ENCODE peak calls at places on chromosomes 13 and 19, in seven cellular contexts. Q, D, N, O, L, T and G are unnamed samples.

GRCh38 chr19:43148233-43148632 is 38.1 kb downstream of the PSG5 start:
- DNase-seq in Q (no peak), D (peak), N (peak), O (peak), L (peak), T (no peak), G (no peak)

GRCh38 chr19:4720037-4720700 is 3.5 kb downstream of the DPP9 start:
- DNase-seq in Q (no peak), D (no peak), N (no peak), O (no peak), L (no peak), T (no peak), G (no peak)

GRCh38 chr19:54390942-54391577 is 24.2 kb upstream of the TTYH1 start:
- DNase-seq in Q (peak), D (peak), N (peak), O (peak), L (peak), T (peak), G (peak)

GRCh38 chr19:15114153-15114540 is 6.9 kb downstream of the SYDE1 start:
- DNase-seq in Q (no peak), D (peak), N (peak), O (peak), L (peak), T (no peak), G (no peak)

GRCh38 chr13:24053505-24054251 is 106.8 kb upstream of the SPATA13 start:
- DNase-seq in Q (peak), D (peak), N (peak), O (peak), L (peak), T (peak), G (peak)

GRCh38 chr19:38032151-38032550 is 125.1 kb downstream of the SIPA1L3 start:
- DNase-seq in Q (no peak), D (peak), N (peak), O (peak), L (peak), T (no peak), G (no peak)

GRCh38 chr13:25977671-25978070 is 74.1 kb downstream of the SHISA2 start:
- DNase-seq in Q (no peak), D (no peak), N (no peak), O (no peak), L (no peak), T (no peak), G (no peak)

GRCh38 chr19:47820410-47820809 is 1.3 kb upstream of the CRX start:
- DNase-seq in Q (no peak), D (no peak), N (no peak), O (no peak), L (no peak), T (no peak), G (no peak)

GRCh38 chr19:45468159-45468651 is 409 bp downstream of the FOSB start:
- DNase-seq in Q (no peak), D (no peak), N (peak), O (no peak), L (no peak), T (no peak), G (no peak)

GRCh38 chr19:518292-519231 is 11.3 kb downstream of the TPGS1 start:
- DNase-seq in Q (no peak), D (no peak), N (peak), O (peak), L (no peak), T (peak), G (no peak)

GRCh38 chr13:36986462-36987240 is 12.5 kb downstream of the ALG5 start:
- DNase-seq in Q (no peak), D (peak), N (peak), O (peak), L (no peak), T (no peak), G (no peak)

GRCh38 chr19:7904074-7905020 is 670 bp downstream of the MAP2K7 start:
- DNase-seq in Q (peak), D (peak), N (no peak), O (no peak), L (no peak), T (peak), G (peak)

GRCh38 chr13:23715762-23716235 is 145.6 kb downstream of the TNFRSF19 start:
- DNase-seq in Q (peak), D (no peak), N (no peak), O (no peak), L (no peak), T (no peak), G (peak)

GRCh38 chr19:18639706-18640105 is 2.9 kb downstream of the KLHL26 start:
- DNase-seq in Q (no peak), D (no peak), N (no peak), O (no peak), L (no peak), T (no peak), G (no peak)
- TF ChIP-seq CTCF in Q (no peak), D (no peak), N (no peak), O (no peak), L (no peak), T (no peak), G (no peak)

DNA sequence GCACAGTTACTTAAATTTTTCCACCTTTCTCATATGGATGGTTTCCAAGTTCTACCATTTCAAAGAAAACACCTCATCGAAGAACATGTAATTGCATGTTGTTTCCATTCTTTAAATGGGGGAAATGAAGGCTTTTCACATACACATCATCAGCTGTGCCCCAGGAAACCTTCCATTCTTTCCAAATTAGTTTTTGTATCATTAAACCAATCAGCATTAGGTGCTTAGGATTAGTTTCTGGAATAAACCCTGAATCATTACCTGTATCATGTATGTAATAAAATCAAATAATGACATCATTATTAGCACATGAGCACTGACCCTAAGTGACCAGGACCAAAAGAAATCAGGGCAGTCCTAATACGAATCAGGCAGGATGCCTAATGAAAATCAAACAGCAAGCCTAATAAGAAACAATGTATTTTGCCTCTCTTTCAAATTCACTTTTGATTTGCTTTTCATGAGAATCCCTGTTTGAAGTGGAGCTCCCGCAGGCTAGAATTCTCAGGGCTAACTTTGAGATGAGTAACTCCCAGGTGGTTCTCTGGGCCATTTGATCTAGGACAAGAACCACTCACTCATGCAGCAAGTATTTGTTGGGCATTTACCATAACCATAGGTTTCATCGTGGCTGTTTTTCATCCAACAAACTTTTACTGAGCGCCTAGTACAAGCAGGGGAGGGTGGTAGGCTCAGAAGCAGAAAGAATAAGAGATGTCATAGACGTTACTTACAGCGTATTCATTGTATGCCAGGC is 89.2 kb downstream of the MZT1 start:
- DNase-seq in Q (no peak), D (peak), N (no peak), O (no peak), L (peak), T (no peak), G (no peak)
- TF ChIP-seq CTCF in Q (no peak), D (no peak), N (no peak), O (no peak), L (no peak), T (no peak), G (no peak)

GRCh38 chr19:35553385-35554000 is 8.1 kb downstream of the TMEM147 start:
- DNase-seq in Q (no peak), D (no peak), N (no peak), O (no peak), L (no peak), T (no peak), G (no peak)

GRCh38 chr19:35556025-35556590 is 7.3 kb downstream of the ATP4A start:
- DNase-seq in Q (no peak), D (no peak), N (no peak), O (no peak), L (no peak), T (no peak), G (no peak)

GRCh38 chr19:35554076-35554475 is 8.7 kb downstream of the TMEM147 start:
- DNase-seq in Q (no peak), D (no peak), N (no peak), O (no peak), L (no peak), T (no peak), G (no peak)

GRCh38 chr19:35556846-35557538 is 6.5 kb downstream of the ATP4A start:
- DNase-seq in Q (no peak), D (no peak), N (no peak), O (no peak), L (no peak), T (no peak), G (no peak)

DNA sequence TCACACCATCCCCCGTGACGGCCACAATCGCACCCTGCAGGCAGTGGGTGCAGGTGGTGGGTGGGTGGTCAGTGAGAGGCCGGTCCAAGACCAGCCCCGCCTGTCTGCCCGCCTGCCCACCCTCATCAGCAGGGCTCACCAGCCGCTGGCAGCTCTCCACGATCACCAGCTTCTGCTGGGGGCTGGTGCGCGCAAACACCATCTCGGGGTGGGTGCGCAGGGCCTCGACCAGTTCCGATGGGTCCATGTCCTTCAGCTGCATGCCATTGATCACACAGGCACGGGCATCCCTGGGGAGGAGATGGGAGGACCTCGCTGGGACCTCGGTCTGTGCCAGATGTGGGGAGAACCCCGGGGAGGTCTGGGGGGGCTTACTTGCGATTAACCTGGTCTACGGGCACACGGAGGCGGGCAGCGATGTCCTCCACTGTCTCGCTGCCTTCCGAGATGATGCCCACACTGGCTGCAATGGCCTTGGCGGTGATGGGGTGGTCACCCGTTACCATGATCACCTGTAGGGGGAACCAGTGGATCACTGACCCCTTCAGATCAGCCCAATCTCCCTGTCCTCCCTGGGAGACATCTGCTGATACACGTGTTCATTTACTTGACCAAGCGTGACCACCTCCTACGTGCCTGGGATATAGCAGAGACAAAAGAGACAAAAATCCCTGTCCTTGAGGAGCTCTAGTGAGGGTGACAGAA is 8.0 kb downstream of the ATP4A start:
- DNase-seq in Q (peak), D (peak), N (peak), O (peak), L (no peak), T (no peak), G (peak)
- TF ChIP-seq CTCF in Q (no peak), D (peak), N (peak), O (peak), L (peak), T (no peak), G (no peak)

GRCh38 chr19:50401505-50402450 is 17.0 kb upstream of the SPIB start:
- DNase-seq in Q (no peak), D (no peak), N (no peak), O (no peak), L (no peak), T (no peak), G (no peak)
- TF ChIP-seq CTCF in Q (no peak), D (no peak), N (no peak), O (no peak), L (no peak), T (no peak), G (no peak)